ENCODE peak calls at places on chromosomes 16 and 17, in six cellular contexts. One of them, this sample, is unnamed.

GRCh38 chr16:57102888-57103879 is 10.8 kb downstream of the CPNE2 start:
- DNase-seq in NCI-H2029: no peak
- DNase-seq in cerebellar cortex: no peak
- DNase-seq in T-helper 17 cell: no peak
- DNase-seq in stimulated activated CD4-positive, alpha-beta T cell treated with anti-CD3 and anti-CD28 coated beads, Interleukin-1b, Interleukin-23, amount 100 ng/mL, for 1 hour: no peak
- DNase-seq in nephron progenitor cell: no peak
- DNase-seq in this sample: no peak

GRCh38 chr16:85037050-85037410 is 9.4 kb downstream of the KIAA0513 start:
- DNase-seq in NCI-H2029: no peak
- DNase-seq in cerebellar cortex: peak; percentile 64
- DNase-seq in T-helper 17 cell: no peak
- DNase-seq in stimulated activated CD4-positive, alpha-beta T cell treated with anti-CD3 and anti-CD28 coated beads, Interleukin-1b, Interleukin-23, amount 100 ng/mL, for 1 hour: no peak
- DNase-seq in nephron progenitor cell: no peak
- DNase-seq in this sample: no peak

GRCh38 chr17:80516533-80516932 is 28.1 kb upstream of the RPTOR start:
- DNase-seq in NCI-H2029: no peak
- DNase-seq in cerebellar cortex: no peak
- DNase-seq in T-helper 17 cell: no peak
- DNase-seq in stimulated activated CD4-positive, alpha-beta T cell treated with anti-CD3 and anti-CD28 coated beads, Interleukin-1b, Interleukin-23, amount 100 ng/mL, for 1 hour: no peak
- DNase-seq in nephron progenitor cell: no peak
- DNase-seq in this sample: no peak

GRCh38 chr17:13074026-13074425 is 56.2 kb upstream of the ELAC2 start:
- DNase-seq in NCI-H2029: no peak
- DNase-seq in cerebellar cortex: no peak
- DNase-seq in T-helper 17 cell: no peak
- DNase-seq in stimulated activated CD4-positive, alpha-beta T cell treated with anti-CD3 and anti-CD28 coated beads, Interleukin-1b, Interleukin-23, amount 100 ng/mL, for 1 hour: no peak
- DNase-seq in nephron progenitor cell: no peak
- DNase-seq in this sample: no peak

GRCh38 chr17:82348866-82349265 is 10.2 kb upstream of the TEX19 start:
- DNase-seq in NCI-H2029: no peak
- DNase-seq in cerebellar cortex: no peak
- DNase-seq in T-helper 17 cell: no peak
- DNase-seq in stimulated activated CD4-positive, alpha-beta T cell treated with anti-CD3 and anti-CD28 coated beads, Interleukin-1b, Interleukin-23, amount 100 ng/mL, for 1 hour: no peak
- DNase-seq in nephron progenitor cell: no peak
- DNase-seq in this sample: no peak

GRCh38 chr16:86419518-86419917 is 90.8 kb upstream of the FOXF1 start:
- DNase-seq in NCI-H2029: no peak
- DNase-seq in cerebellar cortex: no peak
- DNase-seq in T-helper 17 cell: no peak
- DNase-seq in stimulated activated CD4-positive, alpha-beta T cell treated with anti-CD3 and anti-CD28 coated beads, Interleukin-1b, Interleukin-23, amount 100 ng/mL, for 1 hour: no peak
- DNase-seq in nephron progenitor cell: no peak
- DNase-seq in this sample: no peak

GRCh38 chr17:80878876-80879722 is 112.5 kb upstream of the CHMP6 start:
- DNase-seq in NCI-H2029: no peak
- DNase-seq in cerebellar cortex: no peak
- DNase-seq in T-helper 17 cell: no peak
- DNase-seq in stimulated activated CD4-positive, alpha-beta T cell treated with anti-CD3 and anti-CD28 coated beads, Interleukin-1b, Interleukin-23, amount 100 ng/mL, for 1 hour: no peak
- DNase-seq in nephron progenitor cell: no peak
- DNase-seq in this sample: no peak

GRCh38 chr17:68771867-68772515 is 170.8 kb upstream of the FAM20A start:
- DNase-seq in NCI-H2029: no peak
- DNase-seq in cerebellar cortex: peak; percentile 40
- DNase-seq in T-helper 17 cell: no peak
- DNase-seq in stimulated activated CD4-positive, alpha-beta T cell treated with anti-CD3 and anti-CD28 coated beads, Interleukin-1b, Interleukin-23, amount 100 ng/mL, for 1 hour: no peak
- DNase-seq in nephron progenitor cell: no peak
- DNase-seq in this sample: no peak

GRCh38 chr17:37300683-37301082 is 75.1 kb upstream of the C17orf78 start:
- DNase-seq in NCI-H2029: no peak
- DNase-seq in cerebellar cortex: peak; percentile 47
- DNase-seq in T-helper 17 cell: no peak
- DNase-seq in stimulated activated CD4-positive, alpha-beta T cell treated with anti-CD3 and anti-CD28 coated beads, Interleukin-1b, Interleukin-23, amount 100 ng/mL, for 1 hour: no peak
- DNase-seq in nephron progenitor cell: no peak
- DNase-seq in this sample: no peak

GRCh38 chr17:78617371-78618061 is 40.3 kb upstream of the DNAH17 start:
- DNase-seq in NCI-H2029: no peak
- DNase-seq in cerebellar cortex: peak; percentile 91
- DNase-seq in T-helper 17 cell: no peak
- DNase-seq in stimulated activated CD4-positive, alpha-beta T cell treated with anti-CD3 and anti-CD28 coated beads, Interleukin-1b, Interleukin-23, amount 100 ng/mL, for 1 hour: no peak
- DNase-seq in nephron progenitor cell: no peak
- DNase-seq in this sample: no peak

GRCh38 chr17:49101054-49101534 is 31.5 kb upstream of the B4GALNT2 start:
- DNase-seq in NCI-H2029: peak; percentile 70
- DNase-seq in cerebellar cortex: no peak
- DNase-seq in T-helper 17 cell: no peak
- DNase-seq in stimulated activated CD4-positive, alpha-beta T cell treated with anti-CD3 and anti-CD28 coated beads, Interleukin-1b, Interleukin-23, amount 100 ng/mL, for 1 hour: no peak
- DNase-seq in nephron progenitor cell: no peak
- DNase-seq in this sample: no peak

GRCh38 chr16:35711958-35712357 is 2252.5 kb downstream of the TP53TG3F start:
- DNase-seq in NCI-H2029: no peak
- DNase-seq in cerebellar cortex: no peak
- DNase-seq in T-helper 17 cell: no peak
- DNase-seq in stimulated activated CD4-positive, alpha-beta T cell treated with anti-CD3 and anti-CD28 coated beads, Interleukin-1b, Interleukin-23, amount 100 ng/mL, for 1 hour: no peak
- DNase-seq in nephron progenitor cell: no peak
- DNase-seq in this sample: no peak

GRCh38 chr17:31691251-31691905 is 167.7 kb downstream of the COPRS start:
- DNase-seq in NCI-H2029: no peak
- DNase-seq in cerebellar cortex: no peak
- DNase-seq in T-helper 17 cell: no peak
- DNase-seq in stimulated activated CD4-positive, alpha-beta T cell treated with anti-CD3 and anti-CD28 coated beads, Interleukin-1b, Interleukin-23, amount 100 ng/mL, for 1 hour: no peak
- DNase-seq in nephron progenitor cell: no peak
- DNase-seq in this sample: no peak

GRCh38 chr16:17768257-17768656 is 297.5 kb upstream of the XYLT1 start:
- DNase-seq in NCI-H2029: no peak
- DNase-seq in cerebellar cortex: no peak
- DNase-seq in T-helper 17 cell: no peak
- DNase-seq in stimulated activated CD4-positive, alpha-beta T cell treated with anti-CD3 and anti-CD28 coated beads, Interleukin-1b, Interleukin-23, amount 100 ng/mL, for 1 hour: no peak
- DNase-seq in nephron progenitor cell: no peak
- DNase-seq in this sample: no peak